ENCODE peak calls at places on chromosomes 16 and 17, in eight cellular contexts. One of them, this sample, is unnamed.

GRCh38 chr17:60538726-60539125 is 12.7 kb upstream of the APPBP2 start:
- DNase-seq in GM23338: no peak
- DNase-seq in heart right ventricle: no peak
- DNase-seq in mammary epithelial cell: no peak
- DNase-seq in CD4-positive, alpha-beta memory T cell: no peak
- DNase-seq in A549: no peak
- DNase-seq in PC-3: no peak
- DNase-seq in tibial artery: no peak
- DNase-seq in this sample: no peak

GRCh38 chr16:29029168-29029994 is 44.5 kb downstream of the LAT start:
- DNase-seq in GM23338: peak; percentile 57
- DNase-seq in heart right ventricle: no peak
- DNase-seq in mammary epithelial cell: peak; percentile 86
- DNase-seq in CD4-positive, alpha-beta memory T cell: no peak
- DNase-seq in A549: peak; percentile 81
- DNase-seq in PC-3: peak; percentile 86
- DNase-seq in tibial artery: no peak
- DNase-seq in this sample: no peak

GRCh38 chr17:48647103-48647963 is 21.2 kb upstream of the HOXB9 start:
- DNase-seq in GM23338: peak; percentile 80
- DNase-seq in heart right ventricle: no peak
- DNase-seq in mammary epithelial cell: no peak
- DNase-seq in CD4-positive, alpha-beta memory T cell: no peak
- DNase-seq in A549: peak; percentile 63
- DNase-seq in PC-3: no peak
- DNase-seq in tibial artery: no peak
- DNase-seq in this sample: no peak

GRCh38 chr16:79810449-79811189 is 210.1 kb upstream of the MAF start:
- DNase-seq in GM23338: peak; percentile 48
- DNase-seq in heart right ventricle: no peak
- DNase-seq in mammary epithelial cell: peak; percentile 52
- DNase-seq in CD4-positive, alpha-beta memory T cell: no peak
- DNase-seq in A549: no peak
- DNase-seq in PC-3: peak; percentile 3
- DNase-seq in tibial artery: no peak
- DNase-seq in this sample: no peak

GRCh38 chr16:3938471-3938842 is 57.9 kb upstream of the CREBBP start:
- DNase-seq in GM23338: no peak
- DNase-seq in heart right ventricle: no peak
- DNase-seq in mammary epithelial cell: no peak
- DNase-seq in CD4-positive, alpha-beta memory T cell: no peak
- DNase-seq in A549: no peak
- DNase-seq in PC-3: no peak
- DNase-seq in tibial artery: no peak
- DNase-seq in this sample: no peak

GRCh38 chr16:70674221-70675014 is 11.4 kb downstream of the MTSS2 start:
- DNase-seq in GM23338: no peak
- DNase-seq in heart right ventricle: no peak
- DNase-seq in mammary epithelial cell: no peak
- DNase-seq in CD4-positive, alpha-beta memory T cell: no peak
- DNase-seq in A549: no peak
- DNase-seq in PC-3: no peak
- DNase-seq in tibial artery: peak; percentile 63
- DNase-seq in this sample: peak; percentile 59

GRCh38 chr17:36747861-36748260 is 146.5 kb downstream of the MRM1 start:
- DNase-seq in GM23338: no peak
- DNase-seq in heart right ventricle: no peak
- DNase-seq in mammary epithelial cell: no peak
- DNase-seq in CD4-positive, alpha-beta memory T cell: no peak
- DNase-seq in A549: no peak
- DNase-seq in PC-3: no peak
- DNase-seq in tibial artery: no peak
- DNase-seq in this sample: no peak

GRCh38 chr17:76700627-76701470 is 9.9 kb downstream of the MXRA7 start:
- DNase-seq in GM23338: peak; percentile 66
- DNase-seq in heart right ventricle: peak; percentile 60
- DNase-seq in mammary epithelial cell: peak; percentile 82
- DNase-seq in CD4-positive, alpha-beta memory T cell: no peak
- DNase-seq in A549: no peak
- DNase-seq in PC-3: no peak
- DNase-seq in tibial artery: peak; percentile 84
- DNase-seq in this sample: peak; percentile 74

DNA sequence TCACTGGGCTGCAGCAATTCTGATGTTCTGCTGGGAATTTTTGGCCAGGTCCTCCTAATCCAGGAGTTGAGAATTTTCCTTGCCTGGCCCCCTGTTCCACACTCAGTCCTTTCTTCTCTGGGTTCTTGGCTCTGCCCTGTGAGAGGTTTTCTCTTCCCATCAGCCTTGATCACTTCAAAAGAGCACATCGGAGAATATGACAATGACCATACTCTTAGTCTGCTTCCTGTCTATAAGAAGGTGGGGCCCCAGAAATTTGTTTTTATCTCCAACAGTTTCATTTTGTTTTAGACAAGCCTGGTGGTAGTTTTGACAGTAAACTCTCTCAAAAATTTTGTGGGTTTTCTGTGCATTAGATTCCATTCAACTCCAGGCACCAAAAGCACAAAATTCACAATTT is 70.7 kb downstream of the C17orf67 start:
- DNase-seq in GM23338: no peak
- DNase-seq in heart right ventricle: no peak
- DNase-seq in mammary epithelial cell: no peak
- DNase-seq in CD4-positive, alpha-beta memory T cell: no peak
- DNase-seq in A549: no peak
- DNase-seq in PC-3: no peak
- DNase-seq in tibial artery: no peak
- DNase-seq in this sample: no peak
- H3K27ac ChIP-seq in GM23338: no peak overlapping the region
- H3K27ac ChIP-seq in heart right ventricle: no peak overlapping the region
- H3K27ac ChIP-seq in mammary epithelial cell: no peak overlapping the region
- H3K27ac ChIP-seq in CD4-positive, alpha-beta memory T cell: no peak overlapping the region
- H3K27ac ChIP-seq in A549: no peak overlapping the region
- H3K27ac ChIP-seq in PC-3: no peak overlapping the region
- H3K27ac ChIP-seq in tibial artery: no peak overlapping the region
- H3K27ac ChIP-seq in this sample: no peak overlapping the region

GRCh38 chr16:11615756-11616447 is 29.2 kb upstream of the LITAF start:
- DNase-seq in GM23338: peak; percentile 90
- DNase-seq in heart right ventricle: no peak
- DNase-seq in mammary epithelial cell: no peak
- DNase-seq in CD4-positive, alpha-beta memory T cell: no peak
- DNase-seq in A549: no peak
- DNase-seq in PC-3: no peak
- DNase-seq in tibial artery: no peak
- DNase-seq in this sample: no peak
- H3K4me1 ChIP-seq in GM23338: peaks cover 11% of the 10 kb centered on the region
- H3K4me1 ChIP-seq in heart right ventricle: no peaks in the 10 kb centered on the region
- H3K4me1 ChIP-seq in mammary epithelial cell: peaks cover 31% of the 10 kb centered on the region
- H3K4me1 ChIP-seq in CD4-positive, alpha-beta memory T cell: peaks cover 47% of the 10 kb centered on the region
- H3K4me1 ChIP-seq in A549: peaks cover 41% of the 10 kb centered on the region
- H3K4me1 ChIP-seq in PC-3: no peaks in the 10 kb centered on the region
- H3K4me1 ChIP-seq in tibial artery: no peaks in the 10 kb centered on the region
- H3K4me1 ChIP-seq in this sample: no peaks in the 10 kb centered on the region

DNA sequence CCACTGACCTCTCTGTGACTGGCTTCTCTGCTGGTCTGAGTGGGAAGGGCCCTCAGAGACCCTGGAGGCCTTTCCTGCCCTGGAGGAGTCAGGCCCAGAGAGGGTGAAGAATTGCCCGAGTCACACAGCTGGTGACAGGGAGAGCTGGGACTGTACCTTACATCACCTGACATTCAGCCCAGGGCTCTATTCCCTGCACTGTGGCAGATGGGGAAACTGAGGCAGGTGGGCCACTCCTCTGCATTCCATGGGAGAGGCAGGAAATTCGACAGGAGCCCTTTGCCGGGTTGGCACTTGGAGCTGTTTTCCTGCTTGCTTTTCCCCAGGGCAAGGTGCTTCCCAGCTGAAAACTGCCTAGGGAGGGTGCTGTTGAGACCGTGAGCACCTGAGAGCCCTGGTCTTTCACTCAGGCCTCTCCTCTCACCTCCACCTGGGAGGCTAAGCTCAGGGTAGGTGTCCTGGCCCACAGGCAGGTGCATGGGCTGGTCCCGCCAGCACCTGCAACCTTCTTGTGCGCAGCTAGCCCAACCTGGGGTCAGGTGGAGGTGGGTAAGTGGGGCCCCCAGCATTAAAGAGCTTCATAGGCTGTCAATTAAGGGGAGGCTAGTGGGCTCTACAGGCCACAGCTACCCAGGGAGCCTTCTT is 8.5 kb downstream of the ADCY7 start:
- DNase-seq in GM23338: no peak
- DNase-seq in heart right ventricle: no peak
- DNase-seq in mammary epithelial cell: no peak
- DNase-seq in CD4-positive, alpha-beta memory T cell: no peak
- DNase-seq in A549: no peak
- DNase-seq in PC-3: no peak
- DNase-seq in tibial artery: peak; percentile 64
- DNase-seq in this sample: peak; percentile 48
- H3K4me3 ChIP-seq in GM23338: no peak overlapping the region
- H3K4me3 ChIP-seq in heart right ventricle: peak overlapping the region; percentile 34
- H3K4me3 ChIP-seq in mammary epithelial cell: no peak overlapping the region
- H3K4me3 ChIP-seq in CD4-positive, alpha-beta memory T cell: peak overlapping the region; percentile 84
- H3K4me3 ChIP-seq in A549: no peak overlapping the region
- H3K4me3 ChIP-seq in PC-3: no peak overlapping the region
- H3K4me3 ChIP-seq in tibial artery: peak overlapping the region; percentile 26
- H3K4me3 ChIP-seq in this sample: no peak overlapping the region

DNA sequence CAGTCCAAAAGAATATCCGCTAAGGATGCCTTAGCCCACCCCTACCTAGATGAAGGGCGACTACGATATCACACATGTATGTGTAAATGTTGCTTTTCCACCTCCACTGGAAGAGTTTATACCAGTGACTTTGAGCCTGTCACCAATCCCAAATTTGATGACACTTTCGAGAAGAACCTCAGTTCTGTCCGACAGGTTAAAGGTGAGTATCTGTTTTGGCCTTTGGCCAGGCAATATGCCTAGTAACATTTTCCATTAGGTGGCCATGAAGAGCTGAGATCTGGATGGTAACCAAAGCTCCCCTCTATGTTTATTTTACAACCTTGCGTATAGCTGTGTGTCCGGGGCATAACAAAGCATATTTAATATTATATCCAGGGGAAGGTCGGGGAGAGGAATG is 128.0 kb upstream of the TMEM97 start:
- DNase-seq in GM23338: no peak
- DNase-seq in heart right ventricle: no peak
- DNase-seq in mammary epithelial cell: no peak
- DNase-seq in CD4-positive, alpha-beta memory T cell: no peak
- DNase-seq in A549: no peak
- DNase-seq in PC-3: peak; percentile 17
- DNase-seq in tibial artery: no peak
- DNase-seq in this sample: no peak
- H3K27ac ChIP-seq in GM23338: no peak overlapping the region
- H3K27ac ChIP-seq in heart right ventricle: no peak overlapping the region
- H3K27ac ChIP-seq in mammary epithelial cell: no peak overlapping the region
- H3K27ac ChIP-seq in CD4-positive, alpha-beta memory T cell: no peak overlapping the region
- H3K27ac ChIP-seq in A549: no peak overlapping the region
- H3K27ac ChIP-seq in PC-3: peak overlapping the region; percentile 21
- H3K27ac ChIP-seq in tibial artery: no peak overlapping the region
- H3K27ac ChIP-seq in this sample: no peak overlapping the region

DNA sequence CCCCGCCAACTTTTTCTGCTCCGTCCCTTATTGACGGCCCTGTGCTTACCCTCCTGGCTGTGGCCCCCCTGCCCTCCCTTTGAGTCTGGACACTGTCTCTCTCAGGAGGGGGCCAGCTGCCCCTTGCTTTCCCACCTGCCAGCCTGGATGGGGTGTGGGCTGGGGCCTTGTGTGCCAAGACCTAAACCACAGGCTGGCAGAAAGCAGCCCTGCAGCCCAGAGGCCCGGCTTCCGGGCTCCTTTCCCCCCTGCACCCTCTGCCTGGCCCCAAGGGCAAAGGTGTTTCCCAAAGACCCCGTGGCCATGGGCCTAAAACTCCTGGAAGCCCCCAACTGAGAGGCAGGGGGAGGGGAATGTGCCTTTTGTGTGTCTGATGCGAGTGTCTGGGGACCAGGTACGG is 17.5 kb downstream of the GPT2 start:
- DNase-seq in GM23338: no peak
- DNase-seq in heart right ventricle: no peak
- DNase-seq in mammary epithelial cell: no peak
- DNase-seq in CD4-positive, alpha-beta memory T cell: no peak
- DNase-seq in A549: no peak
- DNase-seq in PC-3: no peak
- DNase-seq in tibial artery: no peak
- DNase-seq in this sample: no peak
- H3K4me1 ChIP-seq in GM23338: no peaks in the 10 kb centered on the region
- H3K4me1 ChIP-seq in heart right ventricle: peaks cover 15% of the 10 kb centered on the region
- H3K4me1 ChIP-seq in mammary epithelial cell: no peaks in the 10 kb centered on the region
- H3K4me1 ChIP-seq in CD4-positive, alpha-beta memory T cell: no peaks in the 10 kb centered on the region
- H3K4me1 ChIP-seq in A549: no peaks in the 10 kb centered on the region
- H3K4me1 ChIP-seq in PC-3: no peaks in the 10 kb centered on the region
- H3K4me1 ChIP-seq in tibial artery: no peaks in the 10 kb centered on the region
- H3K4me1 ChIP-seq in this sample: no peaks in the 10 kb centered on the region

GRCh38 chr16:8959921-8960787 is 3.6 kb downstream of the USP7 start:
- DNase-seq in GM23338: peak; percentile 54
- DNase-seq in heart right ventricle: no peak
- DNase-seq in mammary epithelial cell: no peak
- DNase-seq in CD4-positive, alpha-beta memory T cell: peak; percentile 43
- DNase-seq in A549: no peak
- DNase-seq in PC-3: no peak
- DNase-seq in tibial artery: peak; percentile 48
- DNase-seq in this sample: no peak
- H3K4me3 ChIP-seq in GM23338: peak overlapping the region; percentile 94
- H3K4me3 ChIP-seq in heart right ventricle: peak overlapping the region; percentile 3
- H3K4me3 ChIP-seq in mammary epithelial cell: no peak overlapping the region
- H3K4me3 ChIP-seq in CD4-positive, alpha-beta memory T cell: peak overlapping the region; percentile 20
- H3K4me3 ChIP-seq in A549: no peak overlapping the region
- H3K4me3 ChIP-seq in PC-3: peak overlapping the region; percentile 78
- H3K4me3 ChIP-seq in tibial artery: no peak overlapping the region
- H3K4me3 ChIP-seq in this sample: no peak overlapping the region

This sample was measured in aorta.